ENCODE peak calls at places on chromosomes 4 and X, in nine cellular contexts. One of them, this sample, is unnamed.

GRCh38 chr4:94714360-94714759 is 43.4 kb upstream of the BMPR1B start:
- DNase-seq in nephron progenitor cell: no peak
- DNase-seq in SW480: no peak
- DNase-seq in GM04503: peak
- DNase-seq in neural progenitor cell: no peak
- DNase-seq in CD14-positive monocyte: no peak
- DNase-seq in C1 segment of cervical spinal cord: no peak
- DNase-seq in AG04450: no peak
- DNase-seq in lower leg skin: no peak
- DNase-seq in this sample: no peak

GRCh38 chrX:103488332-103488731 is 31.0 kb downstream of the RAB40A start:
- DNase-seq in SW480: peak
- DNase-seq in AG04450: no peak
- DNase-seq in nephron progenitor cell: no peak
- DNase-seq in CD14-positive monocyte: no peak
- DNase-seq in neural progenitor cell: peak
- DNase-seq in lower leg skin: no peak
- DNase-seq in C1 segment of cervical spinal cord: no peak
- DNase-seq in GM04503: no peak
- DNase-seq in this sample: no peak

GRCh38 chrX:140766024-140766611 is 56.6 kb downstream of the LINC00632 start:
- DNase-seq in AG04450: peak
- DNase-seq in SW480: peak
- DNase-seq in GM04503: no peak
- DNase-seq in lower leg skin: no peak
- DNase-seq in CD14-positive monocyte: no peak
- DNase-seq in nephron progenitor cell: peak
- DNase-seq in neural progenitor cell: peak
- DNase-seq in C1 segment of cervical spinal cord: peak
- DNase-seq in this sample: peak

GRCh38 chrX:129798888-129799287 is 19.1 kb downstream of the SASH3 start:
- DNase-seq in lower leg skin: peak
- DNase-seq in CD14-positive monocyte: no peak
- DNase-seq in C1 segment of cervical spinal cord: no peak
- DNase-seq in SW480: no peak
- DNase-seq in AG04450: no peak
- DNase-seq in nephron progenitor cell: no peak
- DNase-seq in GM04503: no peak
- DNase-seq in neural progenitor cell: no peak
- DNase-seq in this sample: no peak

GRCh38 chr4:129043523-129043922 is 49.8 kb downstream of the SCLT1 start:
- DNase-seq in GM04503: peak
- DNase-seq in AG04450: no peak
- DNase-seq in SW480: no peak
- DNase-seq in CD14-positive monocyte: no peak
- DNase-seq in neural progenitor cell: no peak
- DNase-seq in lower leg skin: no peak
- DNase-seq in C1 segment of cervical spinal cord: no peak
- DNase-seq in nephron progenitor cell: no peak
- DNase-seq in this sample: no peak

GRCh38 chr4:117560329-117560728 is 474.0 kb upstream of the NDST3 start:
- DNase-seq in SW480: peak
- DNase-seq in AG04450: peak
- DNase-seq in nephron progenitor cell: no peak
- DNase-seq in C1 segment of cervical spinal cord: no peak
- DNase-seq in GM04503: no peak
- DNase-seq in neural progenitor cell: no peak
- DNase-seq in CD14-positive monocyte: no peak
- DNase-seq in lower leg skin: no peak
- DNase-seq in this sample: no peak

GRCh38 chrX:47221756-47222155 is 3.3 kb downstream of the CDK16 start:
- DNase-seq in AG04450: no peak
- DNase-seq in GM04503: no peak
- DNase-seq in CD14-positive monocyte: no peak
- DNase-seq in neural progenitor cell: no peak
- DNase-seq in C1 segment of cervical spinal cord: no peak
- DNase-seq in SW480: no peak
- DNase-seq in lower leg skin: peak
- DNase-seq in nephron progenitor cell: no peak
- DNase-seq in this sample: no peak

GRCh38 chr4:173288296-173288695 is 45.9 kb downstream of the HMGB2 start:
- DNase-seq in AG04450: peak
- DNase-seq in neural progenitor cell: peak
- DNase-seq in GM04503: no peak
- DNase-seq in lower leg skin: no peak
- DNase-seq in nephron progenitor cell: peak
- DNase-seq in SW480: no peak
- DNase-seq in CD14-positive monocyte: peak
- DNase-seq in C1 segment of cervical spinal cord: no peak
- DNase-seq in this sample: no peak

GRCh38 chrX:134543201-134543797 is 83.3 kb downstream of the HPRT1 start:
- DNase-seq in GM04503: no peak
- DNase-seq in neural progenitor cell: no peak
- DNase-seq in C1 segment of cervical spinal cord: no peak
- DNase-seq in lower leg skin: no peak
- DNase-seq in SW480: peak
- DNase-seq in nephron progenitor cell: no peak
- DNase-seq in AG04450: no peak
- DNase-seq in CD14-positive monocyte: no peak
- DNase-seq in this sample: no peak

GRCh38 chrX:46653482-46653881 is 79.9 kb downstream of the CHST7 start:
- DNase-seq in C1 segment of cervical spinal cord: no peak
- DNase-seq in AG04450: no peak
- DNase-seq in nephron progenitor cell: peak
- DNase-seq in CD14-positive monocyte: no peak
- DNase-seq in SW480: no peak
- DNase-seq in GM04503: no peak
- DNase-seq in lower leg skin: no peak
- DNase-seq in neural progenitor cell: peak
- DNase-seq in this sample: no peak

GRCh38 chr4:143405197-143405730 is 68.6 kb downstream of the GAB1 start:
- DNase-seq in AG04450: no peak
- DNase-seq in CD14-positive monocyte: no peak
- DNase-seq in SW480: no peak
- DNase-seq in neural progenitor cell: no peak
- DNase-seq in GM04503: no peak
- DNase-seq in lower leg skin: no peak
- DNase-seq in C1 segment of cervical spinal cord: no peak
- DNase-seq in nephron progenitor cell: no peak
- DNase-seq in this sample: no peak

GRCh38 chr4:87342872-87343271 is 20.2 kb upstream of the HSD17B13 start:
- DNase-seq in C1 segment of cervical spinal cord: no peak
- DNase-seq in CD14-positive monocyte: no peak
- DNase-seq in SW480: no peak
- DNase-seq in GM04503: no peak
- DNase-seq in AG04450: no peak
- DNase-seq in neural progenitor cell: no peak
- DNase-seq in lower leg skin: no peak
- DNase-seq in nephron progenitor cell: no peak
- DNase-seq in this sample: no peak

GRCh38 chr4:159052315-159052714 is 50.6 kb upstream of the RAPGEF2 start:
- DNase-seq in lower leg skin: no peak
- DNase-seq in SW480: no peak
- DNase-seq in CD14-positive monocyte: no peak
- DNase-seq in nephron progenitor cell: no peak
- DNase-seq in neural progenitor cell: no peak
- DNase-seq in AG04450: no peak
- DNase-seq in GM04503: no peak
- DNase-seq in C1 segment of cervical spinal cord: no peak
- DNase-seq in this sample: no peak

GRCh38 chr4:168691621-168692376 is 194.9 kb downstream of the PALLD start:
- DNase-seq in AG04450: no peak
- DNase-seq in C1 segment of cervical spinal cord: no peak
- DNase-seq in CD14-positive monocyte: no peak
- DNase-seq in SW480: no peak
- DNase-seq in GM04503: no peak
- DNase-seq in neural progenitor cell: no peak
- DNase-seq in lower leg skin: no peak
- DNase-seq in nephron progenitor cell: no peak
- DNase-seq in this sample: no peak